ENCODE peak calls at places on chromosomes 2 and 18, in four cellular contexts. S, F, B and Y are unnamed samples.

GRCh38 chr18:76980663-76981387 is 151.8 kb downstream of the MBP start:
- DNase-seq in S (no peak), F (no peak), B (no peak), Y (no peak)

GRCh38 chr2:56130463-56131070 is 53.2 kb upstream of the CCDC85A start:
- DNase-seq in B (no peak), S (peak), F (peak), Y (peak)

GRCh38 chr2:8574196-8575010 is 107.5 kb upstream of the ID2 start:
- DNase-seq in F (no peak), S (no peak), B (no peak), Y (no peak)

GRCh38 chr2:217027414-217027813 is 167.6 kb upstream of the TNP1 start:
- DNase-seq in B (no peak), F (no peak), S (no peak), Y (peak)

GRCh38 chr18:13437801-13438506 is 219.4 kb downstream of the LDLRAD4 start:
- DNase-seq in S (no peak), F (no peak), B (no peak), Y (no peak)

GRCh38 chr2:135255208-135255607 is 203.1 kb downstream of the RAB3GAP1 start:
- DNase-seq in F (no peak), S (no peak), B (no peak), Y (no peak)

GRCh38 chr2:98479959-98480524 is 35.4 kb downstream of the INPP4A start:
- DNase-seq in S (peak), F (peak), B (no peak), Y (peak)

GRCh38 chr2:172446524-172447063 is 19.2 kb downstream of the ITGA6 start:
- DNase-seq in F (no peak), B (no peak), S (peak), Y (peak)

GRCh38 chr2:328761-329160 is 40.9 kb upstream of the ALKAL2 start:
- DNase-seq in F (no peak), S (no peak), B (no peak), Y (no peak)

GRCh38 chr2:150153646-150154307 is 333.7 kb downstream of the RND3 start:
- DNase-seq in B (no peak), S (no peak), F (no peak), Y (peak)

GRCh38 chr2:172299741-172300140 is 127.6 kb upstream of the ITGA6 start:
- DNase-seq in F (peak), B (no peak), S (peak), Y (peak)

GRCh38 chr2:111897924-111898702 is at the start of gene MERTK:
- DNase-seq in B (peak), F (peak), S (peak), Y (no peak)

GRCh38 chr2:111898703-111899514 is 502 bp downstream of the MERTK start:
- DNase-seq in B (no peak), S (no peak), F (peak), Y (no peak)

GRCh38 chr2:111903930-111904439 is 5.6 kb downstream of the MERTK start:
- DNase-seq in F (no peak), B (no peak), S (no peak), Y (no peak)

GRCh38 chr2:111903516-111903915 is 5.1 kb downstream of the MERTK start:
- DNase-seq in B (no peak), S (no peak), F (no peak), Y (no peak)

DNA sequence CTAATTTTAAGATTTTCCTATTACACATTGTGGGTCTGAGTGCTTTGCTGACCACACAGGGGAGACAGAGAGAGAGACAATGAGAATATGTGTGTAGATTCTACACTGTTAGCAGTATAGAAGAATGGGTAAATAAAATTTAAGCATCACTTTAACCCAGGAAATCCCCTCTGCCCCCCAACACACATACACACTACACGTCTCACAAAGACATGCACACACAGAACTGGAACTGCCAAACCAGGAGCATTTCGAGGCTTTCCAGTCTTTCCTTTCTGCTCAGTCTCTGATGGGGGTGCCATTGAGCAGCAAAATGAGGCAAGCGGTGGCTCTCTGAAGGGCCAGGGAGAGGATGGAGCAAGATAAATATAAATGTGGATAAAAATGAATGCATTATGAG is 2.5 kb downstream of the MERTK start:
- DNase-seq in B (no peak), F (peak), S (peak), Y (peak)
- TF ChIP-seq CTCF in B (peak), F (peak), S (peak), Y (peak)

DNA sequence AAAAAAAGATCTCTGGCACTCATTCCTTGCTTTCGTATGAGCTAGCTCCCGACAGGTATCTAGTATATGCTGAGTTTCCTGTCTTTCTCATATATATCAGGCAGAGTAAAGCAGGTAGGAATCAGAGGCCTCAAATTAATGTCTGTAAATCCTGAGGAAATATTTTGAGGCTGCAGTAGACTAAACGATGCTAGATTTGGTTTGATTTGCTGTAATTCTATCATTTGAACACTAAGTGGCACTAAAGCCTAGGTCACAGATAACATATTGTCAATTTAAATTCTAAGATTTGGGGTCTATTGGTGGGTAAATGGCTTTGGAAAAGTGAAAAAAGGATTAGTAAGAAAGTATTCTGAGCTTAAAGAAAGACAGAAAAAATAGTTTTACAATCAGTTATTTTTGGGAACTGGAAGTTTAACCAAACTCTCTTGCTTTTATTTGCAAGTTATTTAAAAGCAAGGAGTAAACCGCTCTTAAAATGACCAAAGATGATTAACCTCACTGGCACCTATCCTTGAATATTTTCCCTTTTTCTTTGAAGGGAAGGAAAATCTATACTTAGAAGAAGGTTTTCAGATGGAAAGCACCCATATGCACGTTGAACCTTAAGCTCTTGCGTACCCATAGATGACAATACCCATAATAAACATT is 37.6 kb upstream of the SLC4A10 start:
- DNase-seq in S (peak), F (peak), B (no peak), Y (peak)
- TF ChIP-seq CTCF in S (peak), F (peak), B (peak), Y (peak)

GRCh38 chr2:238256594-238257104 is 16.8 kb upstream of the HES6 start:
- DNase-seq in B (peak), F (peak), S (peak), Y (peak)

GRCh38 chr2:238257786-238258700 is 18.2 kb upstream of the HES6 start:
- DNase-seq in B (no peak), F (no peak), S (no peak), Y (no peak)

GRCh38 chr2:238260879-238261278 is 21.0 kb upstream of the HES6 start:
- DNase-seq in F (no peak), S (no peak), B (no peak), Y (no peak)

GRCh38 chr2:238261718-238262375 is 22.0 kb upstream of the HES6 start:
- DNase-seq in S (no peak), F (no peak), B (no peak), Y (no peak)

GRCh38 chr2:238259085-238260020 is 19.5 kb upstream of the HES6 start:
- DNase-seq in B (no peak), F (no peak), S (no peak), Y (no peak)
- TF ChIP-seq CTCF in B (peak), F (peak), S (no peak), Y (peak)

DNA sequence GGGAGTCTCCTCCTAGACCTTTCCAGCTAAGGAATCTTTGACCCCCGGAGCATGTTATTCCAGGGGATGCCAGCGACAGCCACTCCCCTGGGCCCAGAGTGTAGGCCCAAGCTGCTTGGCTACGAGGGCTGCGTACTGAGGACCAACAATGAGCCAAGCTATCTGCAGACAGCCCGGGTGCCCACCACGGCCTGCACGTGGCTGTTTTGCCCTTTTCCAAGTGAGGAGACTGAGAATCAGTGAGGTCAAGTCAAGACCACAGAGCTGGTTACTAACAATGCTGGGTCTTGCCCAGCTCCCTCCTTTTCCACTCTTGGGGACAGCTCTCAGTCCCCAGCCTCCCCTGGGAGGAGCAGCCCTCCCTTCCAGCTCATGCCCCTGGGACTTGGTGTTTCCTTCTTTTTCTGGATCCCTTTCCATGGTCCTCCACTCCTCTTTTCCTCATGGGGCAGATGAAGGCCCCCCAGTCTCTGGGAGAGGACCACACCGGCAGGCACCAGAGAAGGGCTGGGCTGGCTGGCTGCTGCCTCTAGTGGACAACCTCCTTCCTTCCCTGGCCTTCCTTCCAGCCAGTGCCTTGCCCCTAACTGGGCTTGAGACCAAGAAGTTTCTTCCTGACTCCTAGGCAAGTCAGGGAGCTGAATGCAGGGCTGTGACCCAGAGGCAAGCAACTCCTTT is 550 bp upstream of the MALL start:
- DNase-seq in B (no peak), F (peak), S (peak), Y (peak)
- TF ChIP-seq CTCF in B (peak), F (peak), S (peak), Y (peak)

GRCh38 chr2:102498414-102498813 is 25.4 kb downstream of the SLC9A4 start:
- DNase-seq in B (no peak), F (no peak), S (no peak), Y (no peak)
- TF ChIP-seq CTCF in B (no peak), F (no peak), S (no peak), Y (no peak)